ENCODE peak calls at places on chromosomes 16 and 17, in eight cellular contexts. G, R, Z, K, T, C, H and W are unnamed samples.

GRCh38 chr16:87540072-87540976 is 47.5 kb upstream of the ZCCHC14 start:
- DNase-seq in G (no peak), R (no peak), Z (no peak), K (no peak), T (no peak), C (no peak), H (no peak), W (no peak)

GRCh38 chr16:6957676-6958075 is 375.0 kb upstream of the RBFOX1 start:
- DNase-seq in G (no peak), R (no peak), Z (no peak), K (no peak), T (no peak), C (no peak), H (no peak), W (no peak)

GRCh38 chr17:45236002-45236606 is 14.4 kb downstream of the FMNL1 start:
- DNase-seq in G (no peak), R (no peak), Z (no peak), K (no peak), T (no peak), C (no peak), H (no peak), W (no peak)

GRCh38 chr17:73952136-73952497 is 251.4 kb upstream of the RPL38 start:
- DNase-seq in G (no peak), R (no peak), Z (no peak), K (no peak), T (no peak), C (no peak), H (no peak), W (no peak)

GRCh38 chr17:71325886-71326285 is 794.9 kb upstream of the SOX9 start:
- DNase-seq in G (no peak), R (no peak), Z (no peak), K (no peak), T (no peak), C (no peak), H (no peak), W (no peak)

GRCh38 chr16:86509759-86510464 is 415 bp upstream of the FOXF1 start:
- DNase-seq in G (peak; percentile 68), R (no peak), Z (no peak), K (no peak), T (no peak), C (no peak), H (no peak), W (no peak)

GRCh38 chr17:64653325-64653984 is 8.7 kb downstream of the SMURF2 start:
- DNase-seq in G (no peak), R (no peak), Z (no peak), K (no peak), T (no peak), C (no peak), H (no peak), W (no peak)

GRCh38 chr17:47763913-47764582 is 31.0 kb downstream of the TBX21 start:
- DNase-seq in G (no peak), R (no peak), Z (no peak), K (no peak), T (no peak), C (no peak), H (no peak), W (no peak)

GRCh38 chr17:44501866-44502265 is 1.3 kb downstream of the GPATCH8 start:
- DNase-seq in G (no peak), R (no peak), Z (no peak), K (no peak), T (no peak), C (no peak), H (no peak), W (no peak)

GRCh38 chr17:5888811-5889210 is 181.4 kb upstream of the WSCD1 start:
- DNase-seq in G (no peak), R (no peak), Z (no peak), K (no peak), T (no peak), C (no peak), H (no peak), W (no peak)

GRCh38 chr16:11852092-11852809 is 909 bp upstream of the RSL1D1 start:
- DNase-seq in G (no peak), R (no peak), Z (peak; percentile 45), K (no peak), T (no peak), C (no peak), H (no peak), W (no peak)

GRCh38 chr16:31120129-31120528 is 2.7 kb downstream of the KAT8 start:
- DNase-seq in G (no peak), R (no peak), Z (no peak), K (no peak), T (no peak), C (no peak), H (no peak), W (no peak)

GRCh38 chr17:4005296-4006164 is 41.3 kb upstream of the ATP2A3 start:
- DNase-seq in G (no peak), R (no peak), Z (no peak), K (no peak), T (no peak), C (no peak), H (no peak), W (no peak)

GRCh38 chr17:4003501-4004421 is 39.5 kb upstream of the ATP2A3 start:
- DNase-seq in G (no peak), R (no peak), Z (no peak), K (no peak), T (no peak), C (no peak), H (no peak), W (no peak)

GRCh38 chr17:4006165-4006589 is 41.9 kb upstream of the ATP2A3 start:
- DNase-seq in G (no peak), R (no peak), Z (no peak), K (no peak), T (no peak), C (no peak), H (no peak), W (peak; percentile 72)

GRCh38 chr17:4003131-4003500 is 38.9 kb upstream of the ATP2A3 start:
- DNase-seq in G (no peak), R (no peak), Z (no peak), K (no peak), T (no peak), C (no peak), H (no peak), W (no peak)

DNA sequence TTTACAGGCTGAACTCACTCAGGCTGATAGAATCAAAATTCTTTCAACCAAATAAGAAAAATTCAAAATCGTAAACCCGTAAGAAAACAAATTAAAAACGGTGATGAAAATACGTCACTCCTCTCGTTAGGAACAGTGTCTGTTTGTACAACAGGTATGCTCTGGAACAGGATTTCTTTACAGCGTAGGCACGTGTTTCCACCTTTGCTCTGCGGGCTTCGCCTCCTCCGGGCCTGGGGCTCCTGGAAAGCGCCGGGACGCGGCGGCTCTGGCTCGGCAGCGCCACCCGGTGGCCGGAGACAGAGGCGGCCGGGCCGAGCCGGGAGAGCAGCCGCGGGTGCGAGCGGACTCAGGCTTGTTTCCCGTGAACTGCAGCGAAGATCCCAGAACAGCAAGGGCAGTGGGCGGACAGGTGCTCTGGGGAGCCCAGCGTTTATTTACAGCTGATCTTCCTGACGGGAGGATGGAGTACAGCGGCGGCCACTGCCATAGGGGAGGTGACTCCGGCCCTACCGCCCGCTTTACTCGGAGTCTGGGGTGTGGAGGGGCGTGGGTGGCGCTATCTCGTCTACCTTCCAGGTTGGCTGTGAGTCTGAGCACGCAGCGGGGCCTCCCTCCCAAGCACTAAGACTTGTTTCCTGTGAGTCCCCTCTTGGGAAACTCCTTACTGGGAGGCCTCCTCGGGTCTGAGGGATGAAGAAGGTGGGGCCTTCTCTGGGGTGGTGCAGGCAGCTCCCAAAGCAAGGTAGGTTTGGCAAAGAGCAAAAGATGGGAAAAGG is 40.5 kb upstream of the ATP2A3 start:
- DNase-seq in G (peak; percentile 90), R (no peak), Z (peak; percentile 66), K (no peak), T (peak; percentile 91), C (peak; percentile 64), H (no peak), W (no peak)
- TF ChIP-seq CTCF in G (peak; percentile 98), R (peak; percentile 87), Z (peak; percentile 89), K (peak; percentile 89), T (peak; percentile 90), C (peak; percentile 88), H (peak; percentile 95), W (peak; percentile 94)

GRCh38 chr17:20095366-20096080 is 86.4 kb downstream of the SPECC1 start:
- DNase-seq in G (no peak), R (peak; percentile 44), Z (peak; percentile 81), K (peak; percentile 53), T (no peak), C (no peak), H (no peak), W (peak; percentile 74)
- TF ChIP-seq CTCF in G (no peak), R (no peak), Z (peak; percentile 43), K (peak; percentile 17), T (no peak), C (no peak), H (peak; percentile 66), W (peak; percentile 46)

GRCh38 chr17:7382901-7383300 is 2.0 kb downstream of the TNK1 start:
- DNase-seq in G (no peak), R (no peak), Z (no peak), K (no peak), T (no peak), C (no peak), H (no peak), W (no peak)

GRCh38 chr17:7379134-7379533 is 1.8 kb upstream of the TNK1 start:
- DNase-seq in G (no peak), R (no peak), Z (no peak), K (no peak), T (no peak), C (no peak), H (no peak), W (no peak)

GRCh38 chr17:7380321-7380720 is 568 bp upstream of the TNK1 start:
- DNase-seq in G (no peak), R (peak; percentile 74), Z (no peak), K (no peak), T (no peak), C (no peak), H (no peak), W (no peak)

GRCh38 chr17:7383371-7383741 is 2.5 kb downstream of the TNK1 start:
- DNase-seq in G (no peak), R (no peak), Z (no peak), K (no peak), T (no peak), C (no peak), H (no peak), W (no peak)

GRCh38 chr17:7380855-7381683 is at the start of gene TNK1:
- DNase-seq in G (no peak), R (peak; percentile 69), Z (no peak), K (no peak), T (no peak), C (no peak), H (no peak), W (no peak)
- TF ChIP-seq CTCF in G (no peak), R (no peak), Z (no peak), K (no peak), T (no peak), C (no peak), H (no peak), W (no peak)

DNA sequence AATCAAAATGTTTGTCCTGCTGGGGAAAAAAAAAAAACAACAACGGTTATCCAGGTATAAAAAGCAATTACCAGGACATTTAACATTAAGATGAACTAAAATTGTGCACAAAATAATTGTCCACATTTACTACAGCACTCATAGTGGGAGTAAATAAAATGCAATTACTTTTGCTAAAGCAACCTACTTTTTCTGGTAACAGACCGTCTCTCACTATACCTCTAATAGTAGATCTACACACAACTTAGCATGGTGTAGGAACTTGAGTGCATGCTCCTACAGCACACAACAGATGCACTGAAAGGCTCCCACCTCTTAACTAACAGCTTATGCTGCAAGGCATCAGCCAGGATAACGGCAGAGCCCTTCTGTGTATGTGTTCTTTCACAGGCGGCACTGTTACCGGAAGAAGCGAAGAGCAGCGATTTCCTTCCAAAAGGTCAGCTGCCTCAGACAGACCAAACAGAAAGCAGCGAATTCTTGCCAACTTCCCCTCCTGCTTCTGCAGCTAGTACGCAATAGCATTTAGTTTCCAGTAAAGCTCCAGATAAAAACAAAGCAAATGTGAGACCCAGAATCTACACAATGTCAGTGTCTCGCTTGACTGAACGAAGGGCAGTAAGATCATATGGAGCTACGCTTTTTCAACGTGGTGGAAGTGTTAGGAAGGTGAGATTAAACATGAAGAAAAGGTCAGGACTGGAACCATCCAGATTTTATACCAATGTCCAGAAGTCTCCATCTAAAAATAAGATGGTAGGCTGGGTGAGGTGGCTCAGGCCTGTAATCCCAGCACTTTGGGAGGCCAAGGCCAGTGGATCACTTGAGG is 27.6 kb downstream of the STAT5B start:
- DNase-seq in G (peak; percentile 75), R (peak; percentile 79), Z (peak; percentile 80), K (peak; percentile 91), T (peak; percentile 75), C (peak; percentile 81), H (no peak), W (no peak)
- TF ChIP-seq CTCF in G (no peak), R (no peak), Z (peak; percentile 20), K (peak; percentile 9), T (no peak), C (no peak), H (no peak), W (peak; percentile 10)